ENCODE peak calls at places on chromosomes 7 and 10, in seven cellular contexts. One of them, this sample, is unnamed.
A peak's percentile ranks its signal among the peaks of the same experiment; 100 is the strongest.

GRCh38 chr10:86290933-86291615 is 75.5 kb downstream of the GRID1 start:
- DNase-seq in HFFc6: no peak
- DNase-seq in AG10803: no peak
- DNase-seq in CD8-positive, alpha-beta T cell: no peak
- DNase-seq in GM12865: no peak
- DNase-seq in foreskin fibroblast: no peak
- DNase-seq in GM20000: no peak
- DNase-seq in this sample: no peak

GRCh38 chr10:12774219-12774894 is 227.2 kb downstream of the CCDC3 start:
- DNase-seq in HFFc6: no peak
- DNase-seq in GM20000: no peak
- DNase-seq in GM12865: no peak
- DNase-seq in CD8-positive, alpha-beta T cell: no peak
- DNase-seq in foreskin fibroblast: no peak
- DNase-seq in AG10803: no peak
- DNase-seq in this sample: no peak

GRCh38 chr10:120486671-120487205 is 29.7 kb downstream of the PLPP4 start:
- DNase-seq in foreskin fibroblast: no peak
- DNase-seq in AG10803: no peak
- DNase-seq in GM20000: no peak
- DNase-seq in HFFc6: no peak
- DNase-seq in GM12865: no peak
- DNase-seq in CD8-positive, alpha-beta T cell: no peak
- DNase-seq in this sample: no peak

GRCh38 chr7:18013936-18014335 is 13.7 kb downstream of the PRPS1L1 start:
- DNase-seq in HFFc6: peak; percentile 3
- DNase-seq in CD8-positive, alpha-beta T cell: no peak
- DNase-seq in GM12865: no peak
- DNase-seq in AG10803: peak; percentile 5
- DNase-seq in GM20000: no peak
- DNase-seq in foreskin fibroblast: peak; percentile 31
- DNase-seq in this sample: no peak

GRCh38 chr7:158710651-158711102 is 6.1 kb upstream of the NCAPG2 start:
- DNase-seq in GM12865: peak; percentile 37
- DNase-seq in AG10803: peak; percentile 78
- DNase-seq in HFFc6: peak; percentile 29
- DNase-seq in CD8-positive, alpha-beta T cell: no peak
- DNase-seq in foreskin fibroblast: peak; percentile 26
- DNase-seq in GM20000: peak; percentile 32
- DNase-seq in this sample: no peak

GRCh38 chr7:51123322-51124021 is 193.1 kb downstream of the COBL start:
- DNase-seq in GM12865: no peak
- DNase-seq in GM20000: no peak
- DNase-seq in HFFc6: peak; percentile 95
- DNase-seq in foreskin fibroblast: peak; percentile 95
- DNase-seq in AG10803: peak; percentile 92
- DNase-seq in CD8-positive, alpha-beta T cell: no peak
- DNase-seq in this sample: no peak

GRCh38 chr7:20114463-20114862 is 102.7 kb downstream of the MACC1 start:
- DNase-seq in HFFc6: no peak
- DNase-seq in CD8-positive, alpha-beta T cell: no peak
- DNase-seq in AG10803: peak; percentile 58
- DNase-seq in GM12865: peak; percentile 72
- DNase-seq in GM20000: peak; percentile 48
- DNase-seq in foreskin fibroblast: no peak
- DNase-seq in this sample: no peak

GRCh38 chr10:24851595-24851994 is 100.8 kb downstream of the PRTFDC1 start:
- DNase-seq in HFFc6: no peak
- DNase-seq in AG10803: peak; percentile 26
- DNase-seq in GM12865: no peak
- DNase-seq in GM20000: no peak
- DNase-seq in foreskin fibroblast: no peak
- DNase-seq in CD8-positive, alpha-beta T cell: no peak
- DNase-seq in this sample: no peak

GRCh38 chr7:19561121-19561805 is 147.6 kb downstream of the POLR1F start:
- DNase-seq in AG10803: peak; percentile 34
- DNase-seq in HFFc6: no peak
- DNase-seq in GM20000: no peak
- DNase-seq in CD8-positive, alpha-beta T cell: no peak
- DNase-seq in foreskin fibroblast: no peak
- DNase-seq in GM12865: no peak
- DNase-seq in this sample: no peak

GRCh38 chr10:103739039-103739764 is 116.2 kb downstream of the SH3PXD2A start:
- DNase-seq in GM20000: no peak
- DNase-seq in AG10803: peak; percentile 96
- DNase-seq in HFFc6: peak; percentile 96
- DNase-seq in GM12865: no peak
- DNase-seq in foreskin fibroblast: peak; percentile 96
- DNase-seq in CD8-positive, alpha-beta T cell: no peak
- DNase-seq in this sample: no peak

GRCh38 chr10:50260791-50261281 is 9.5 kb upstream of the ASAH2 start:
- DNase-seq in CD8-positive, alpha-beta T cell: no peak
- DNase-seq in HFFc6: peak; percentile 28
- DNase-seq in GM20000: peak; percentile 77
- DNase-seq in foreskin fibroblast: no peak
- DNase-seq in GM12865: peak; percentile 85
- DNase-seq in AG10803: no peak
- DNase-seq in this sample: no peak

GRCh38 chr7:77866791-77867190 is 68.2 kb downstream of the PHTF2 start:
- DNase-seq in GM20000: no peak
- DNase-seq in GM12865: no peak
- DNase-seq in CD8-positive, alpha-beta T cell: no peak
- DNase-seq in AG10803: peak; percentile 85
- DNase-seq in foreskin fibroblast: peak; percentile 33
- DNase-seq in HFFc6: peak; percentile 59
- DNase-seq in this sample: no peak

GRCh38 chr10:95573953-95574604 is 12.9 kb upstream of the SORBS1 start:
- DNase-seq in GM12865: no peak
- DNase-seq in AG10803: no peak
- DNase-seq in foreskin fibroblast: no peak
- DNase-seq in GM20000: no peak
- DNase-seq in HFFc6: no peak
- DNase-seq in CD8-positive, alpha-beta T cell: no peak
- DNase-seq in this sample: no peak

GRCh38 chr10:90226526-90226925 is 525.1 kb downstream of the KIF20B start:
- DNase-seq in HFFc6: no peak
- DNase-seq in GM12865: no peak
- DNase-seq in foreskin fibroblast: no peak
- DNase-seq in GM20000: no peak
- DNase-seq in AG10803: no peak
- DNase-seq in CD8-positive, alpha-beta T cell: no peak
- DNase-seq in this sample: no peak

GRCh38 chr7:26155531-26156375 is 3.8 kb downstream of the NFE2L3 start:
- DNase-seq in HFFc6: peak; percentile 53
- DNase-seq in GM20000: no peak
- DNase-seq in AG10803: peak; percentile 34
- DNase-seq in CD8-positive, alpha-beta T cell: no peak
- DNase-seq in foreskin fibroblast: peak; percentile 73
- DNase-seq in GM12865: peak; percentile 21
- DNase-seq in this sample: no peak

GRCh38 chr10:97020452-97021400 is 165.0 kb downstream of the SLIT1 start:
- DNase-seq in GM20000: no peak
- DNase-seq in foreskin fibroblast: no peak
- DNase-seq in GM12865: no peak
- DNase-seq in AG10803: peak; percentile 11
- DNase-seq in HFFc6: no peak
- DNase-seq in CD8-positive, alpha-beta T cell: no peak
- DNase-seq in this sample: no peak

GRCh38 chr10:53664620-53665019 is 892.0 kb upstream of the MBL2 start:
- DNase-seq in AG10803: no peak
- DNase-seq in GM20000: no peak
- DNase-seq in GM12865: no peak
- DNase-seq in CD8-positive, alpha-beta T cell: no peak
- DNase-seq in foreskin fibroblast: no peak
- DNase-seq in HFFc6: no peak
- DNase-seq in this sample: no peak

GRCh38 chr7:151792011-151792410 is 84.9 kb downstream of the PRKAG2 start:
- DNase-seq in foreskin fibroblast: no peak
- DNase-seq in HFFc6: no peak
- DNase-seq in GM12865: no peak
- DNase-seq in CD8-positive, alpha-beta T cell: no peak
- DNase-seq in AG10803: no peak
- DNase-seq in GM20000: no peak
- DNase-seq in this sample: no peak

GRCh38 chr10:73060173-73060572 is 36.5 kb downstream of the P4HA1 start:
- DNase-seq in CD8-positive, alpha-beta T cell: no peak
- DNase-seq in GM20000: no peak
- DNase-seq in HFFc6: no peak
- DNase-seq in AG10803: no peak
- DNase-seq in foreskin fibroblast: no peak
- DNase-seq in GM12865: no peak
- DNase-seq in this sample: no peak

GRCh38 chr10:66353422-66353821 is 572.4 kb upstream of the LRRTM3 start:
- DNase-seq in foreskin fibroblast: no peak
- DNase-seq in AG10803: no peak
- DNase-seq in GM20000: no peak
- DNase-seq in GM12865: no peak
- DNase-seq in HFFc6: no peak
- DNase-seq in CD8-positive, alpha-beta T cell: no peak
- DNase-seq in this sample: no peak

GRCh38 chr7:111301891-111302290 is 211.0 kb downstream of the LRRN3 start:
- DNase-seq in GM12865: no peak
- DNase-seq in AG10803: no peak
- DNase-seq in foreskin fibroblast: peak; percentile 20
- DNase-seq in GM20000: no peak
- DNase-seq in HFFc6: peak; percentile 37
- DNase-seq in CD8-positive, alpha-beta T cell: no peak
- DNase-seq in this sample: no peak

GRCh38 chr10:46254007-46254383 is 32.8 kb upstream of the ANTXRL start:
- DNase-seq in CD8-positive, alpha-beta T cell: no peak
- DNase-seq in GM20000: no peak
- DNase-seq in GM12865: no peak
- DNase-seq in AG10803: no peak
- DNase-seq in HFFc6: no peak
- DNase-seq in foreskin fibroblast: no peak
- DNase-seq in this sample: no peak

GRCh38 chr10:46254467-46254866 is 32.3 kb upstream of the ANTXRL start:
- DNase-seq in foreskin fibroblast: no peak
- DNase-seq in CD8-positive, alpha-beta T cell: no peak
- DNase-seq in HFFc6: no peak
- DNase-seq in GM20000: no peak
- DNase-seq in GM12865: no peak
- DNase-seq in AG10803: no peak
- DNase-seq in this sample: no peak

GRCh38 chr10:46253076-46254006 is 33.5 kb upstream of the ANTXRL start:
- DNase-seq in foreskin fibroblast: no peak
- DNase-seq in GM12865: no peak
- DNase-seq in AG10803: no peak
- DNase-seq in CD8-positive, alpha-beta T cell: no peak
- DNase-seq in HFFc6: no peak
- DNase-seq in GM20000: no peak
- DNase-seq in this sample: no peak

GRCh38 chr10:46257099-46257498 is 29.7 kb upstream of the ANTXRL start:
- DNase-seq in HFFc6: no peak
- DNase-seq in foreskin fibroblast: no peak
- DNase-seq in GM12865: no peak
- DNase-seq in GM20000: no peak
- DNase-seq in CD8-positive, alpha-beta T cell: no peak
- DNase-seq in AG10803: no peak
- DNase-seq in this sample: no peak

GRCh38 chr10:46255696-46256355 is 31.0 kb upstream of the ANTXRL start:
- DNase-seq in AG10803: peak; percentile 24
- DNase-seq in GM20000: peak; percentile 52
- DNase-seq in foreskin fibroblast: peak; percentile 7
- DNase-seq in HFFc6: peak; percentile 38
- DNase-seq in CD8-positive, alpha-beta T cell: no peak
- DNase-seq in GM12865: peak; percentile 30
- DNase-seq in this sample: peak; percentile 37
- TF ChIP-seq CTCF in AG10803: peak; percentile 25
- TF ChIP-seq CTCF in GM20000: peak; percentile 55
- TF ChIP-seq CTCF in foreskin fibroblast: peak; percentile 49
- TF ChIP-seq CTCF in HFFc6: peak; percentile 74
- TF ChIP-seq CTCF in CD8-positive, alpha-beta T cell: peak; percentile 56
- TF ChIP-seq CTCF in GM12865: peak; percentile 48
- TF ChIP-seq CTCF in this sample: peak; percentile 70

GRCh38 chr10:83374741-83375140 is 764.6 kb upstream of the GHITM start:
- DNase-seq in foreskin fibroblast: no peak
- DNase-seq in HFFc6: no peak
- DNase-seq in AG10803: no peak
- DNase-seq in CD8-positive, alpha-beta T cell: no peak
- DNase-seq in GM20000: no peak
- DNase-seq in GM12865: no peak
- DNase-seq in this sample: no peak

GRCh38 chr10:83372646-83373045 is 766.7 kb upstream of the GHITM start:
- DNase-seq in HFFc6: no peak
- DNase-seq in AG10803: peak; percentile 26
- DNase-seq in CD8-positive, alpha-beta T cell: no peak
- DNase-seq in GM20000: no peak
- DNase-seq in GM12865: no peak
- DNase-seq in foreskin fibroblast: no peak
- DNase-seq in this sample: no peak

GRCh38 chr10:83375274-83375673 is 764.0 kb upstream of the GHITM start:
- DNase-seq in AG10803: no peak
- DNase-seq in CD8-positive, alpha-beta T cell: no peak
- DNase-seq in HFFc6: no peak
- DNase-seq in GM12865: no peak
- DNase-seq in foreskin fibroblast: no peak
- DNase-seq in GM20000: no peak
- DNase-seq in this sample: no peak

GRCh38 chr10:83371696-83372490 is 767.4 kb upstream of the GHITM start:
- DNase-seq in foreskin fibroblast: no peak
- DNase-seq in GM12865: no peak
- DNase-seq in AG10803: no peak
- DNase-seq in GM20000: no peak
- DNase-seq in CD8-positive, alpha-beta T cell: no peak
- DNase-seq in HFFc6: no peak
- DNase-seq in this sample: no peak

GRCh38 chr10:83373659-83374058 is 765.6 kb upstream of the GHITM start:
- DNase-seq in AG10803: peak; percentile 17
- DNase-seq in GM12865: peak; percentile 35
- DNase-seq in HFFc6: no peak
- DNase-seq in CD8-positive, alpha-beta T cell: no peak
- DNase-seq in foreskin fibroblast: no peak
- DNase-seq in GM20000: no peak
- DNase-seq in this sample: no peak
- TF ChIP-seq CTCF in AG10803: peak; percentile 27
- TF ChIP-seq CTCF in GM12865: peak; percentile 26
- TF ChIP-seq CTCF in HFFc6: peak; percentile 21
- TF ChIP-seq CTCF in CD8-positive, alpha-beta T cell: no peak
- TF ChIP-seq CTCF in foreskin fibroblast: peak; percentile 32
- TF ChIP-seq CTCF in GM20000: no peak
- TF ChIP-seq CTCF in this sample: peak; percentile 52

GRCh38 chr7:123974326-123974908 is 49.4 kb downstream of the SPAM1 start:
- DNase-seq in foreskin fibroblast: no peak
- DNase-seq in HFFc6: no peak
- DNase-seq in CD8-positive, alpha-beta T cell: no peak
- DNase-seq in GM12865: peak; percentile 15
- DNase-seq in GM20000: no peak
- DNase-seq in AG10803: no peak
- DNase-seq in this sample: no peak
- TF ChIP-seq CTCF in foreskin fibroblast: no peak
- TF ChIP-seq CTCF in HFFc6: no peak
- TF ChIP-seq CTCF in CD8-positive, alpha-beta T cell: no peak
- TF ChIP-seq CTCF in GM12865: no peak
- TF ChIP-seq CTCF in GM20000: no peak
- TF ChIP-seq CTCF in AG10803: no peak
- TF ChIP-seq CTCF in this sample: no peak

DNA sequence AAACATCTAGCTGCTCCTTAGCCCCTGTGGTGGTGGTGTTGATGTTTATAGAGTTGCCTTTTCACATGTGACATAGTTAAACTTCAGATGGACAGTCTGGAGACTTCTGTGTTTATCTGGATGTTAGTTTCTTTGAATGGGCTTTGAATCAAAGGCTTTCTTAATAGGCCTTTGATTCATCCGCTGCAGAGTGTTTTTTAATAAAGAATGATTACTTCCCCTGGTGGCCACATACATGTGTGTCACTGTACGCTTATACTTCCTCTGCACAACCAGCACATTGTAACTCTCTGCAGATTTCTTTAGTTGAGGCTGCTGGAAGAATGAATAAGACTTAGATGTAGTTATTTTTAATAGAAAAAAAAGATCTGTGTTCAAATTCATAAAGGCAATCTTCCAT is 221.1 kb downstream of the DYNC1I1 start:
- DNase-seq in GM20000: no peak
- DNase-seq in HFFc6: no peak
- DNase-seq in CD8-positive, alpha-beta T cell: no peak
- DNase-seq in GM12865: no peak
- DNase-seq in AG10803: no peak
- DNase-seq in foreskin fibroblast: no peak
- DNase-seq in this sample: no peak
- TF ChIP-seq CTCF in GM20000: no peak
- TF ChIP-seq CTCF in HFFc6: no peak
- TF ChIP-seq CTCF in CD8-positive, alpha-beta T cell: no peak
- TF ChIP-seq CTCF in GM12865: no peak
- TF ChIP-seq CTCF in AG10803: no peak
- TF ChIP-seq CTCF in foreskin fibroblast: no peak
- TF ChIP-seq CTCF in this sample: peak; percentile 33

This sample was measured in progenitor cell of endocrine pancreas.